ENCODE peak calls at places on chromosomes 4 and X, in five cellular contexts. M is tibial nerve, D is WERI-Rb-1, P is GM23338, U is BJ. H is an unnamed sample.

GRCh38 chrX:150269613-150270254 is 93.4 kb upstream of the MAMLD1 start:
- DNase-seq in M (no peak), D (no peak), P (no peak), U (no peak), H (no peak)

GRCh38 chr4:149065753-149066152 is 623.5 kb upstream of the NR3C2 start:
- DNase-seq in M (no peak), D (peak; percentile 43), P (peak; percentile 47), U (no peak), H (no peak)

GRCh38 chrX:134137353-134137752 is 99.6 kb upstream of the CCDC160 start:
- DNase-seq in M (no peak), D (no peak), P (no peak), U (no peak), H (no peak)

GRCh38 chrX:31166416-31166815 is 94.6 kb upstream of the FTHL17 start:
- DNase-seq in M (no peak), D (no peak), P (peak; percentile 6), U (no peak), H (no peak)

GRCh38 chr4:158823461-158823873 is 54.6 kb downstream of the FNIP2 start:
- DNase-seq in M (no peak), D (no peak), P (no peak), U (no peak), H (no peak)

GRCh38 chr4:2837904-2838496 is 5.6 kb upstream of the ADD1 start:
- DNase-seq in M (peak; percentile 32), D (no peak), P (no peak), U (no peak), H (no peak)

GRCh38 chr4:69568787-69569186 is 70.7 kb downstream of the UGT2A2 start:
- DNase-seq in M (no peak), D (no peak), P (no peak), U (no peak), H (no peak)

GRCh38 chr4:122378711-122379110 is at the start of gene ADAD1:
- DNase-seq in M (no peak), D (no peak), P (no peak), U (no peak), H (no peak)

GRCh38 chrX:103941201-103941975 is 21.0 kb upstream of the TMSB15B start:
- DNase-seq in M (no peak), D (no peak), P (peak; percentile 48), U (no peak), H (no peak)

GRCh38 chr4:175705407-175705806 is 106.7 kb downstream of the GPM6A start:
- DNase-seq in M (no peak), D (no peak), P (peak; percentile 65), U (no peak), H (no peak)

GRCh38 chrX:39619182-39620009 is 478.4 kb downstream of the BCOR start:
- DNase-seq in M (no peak), D (no peak), P (no peak), U (no peak), H (peak; percentile 39)

GRCh38 chr4:76306882-76307669 is 543 bp downstream of the STBD1 start:
- DNase-seq in M (peak; percentile 12), D (peak; percentile 68), P (peak; percentile 87), U (no peak), H (peak; percentile 68)

GRCh38 chr4:119130365-119131065 is 5.1 kb upstream of the MYOZ2 start:
- DNase-seq in M (no peak), D (no peak), P (no peak), U (no peak), H (no peak)

GRCh38 chrX:80216086-80216485 is 201.5 kb downstream of the TBX22 start:
- DNase-seq in M (no peak), D (no peak), P (no peak), U (no peak), H (no peak)

GRCh38 chr4:2044119-2044485 is 15.0 kb upstream of the NAT8L start:
- DNase-seq in M (no peak), D (no peak), P (no peak), U (no peak), H (no peak)

GRCh38 chr4:53937918-53938317 is 126.5 kb downstream of the CHIC2 start:
- DNase-seq in M (no peak), D (no peak), P (no peak), U (no peak), H (no peak)

GRCh38 chrX:148501121-148502066 is 977 bp downstream of the AFF2 start:
- DNase-seq in M (no peak), D (peak; percentile 22), P (peak; percentile 72), U (no peak), H (no peak)

GRCh38 chr4:74623041-74623440 is 171.3 kb downstream of the BTC start:
- DNase-seq in M (no peak), D (peak; percentile 29), P (peak; percentile 69), U (no peak), H (no peak)

GRCh38 chr4:88457307-88458090 is 580 bp downstream of the HERC5 start:
- DNase-seq in M (peak; percentile 11), D (peak; percentile 42), P (peak; percentile 77), U (no peak), H (peak; percentile 41)

GRCh38 chr4:80184791-80185756 is 12.2 kb upstream of the PRDM8 start:
- DNase-seq in M (no peak), D (peak; percentile 46), P (peak; percentile 70), U (no peak), H (no peak)

GRCh38 chr4:153634737-153635353 is 49.2 kb upstream of the TLR2 start:
- DNase-seq in M (no peak), D (no peak), P (peak; percentile 69), U (no peak), H (no peak)

GRCh38 chr4:6470502-6471302 is 1.7 kb downstream of the PPP2R2C start:
- DNase-seq in M (peak; percentile 7), D (no peak), P (peak; percentile 54), U (no peak), H (no peak)

GRCh38 chr4:122997463-122998101 is 75.2 kb upstream of the NUDT6 start:
- DNase-seq in M (no peak), D (no peak), P (no peak), U (no peak), H (no peak)

GRCh38 chr4:6961496-6962210 is 52.0 kb downstream of the TBC1D14 start:
- DNase-seq in M (no peak), D (no peak), P (no peak), U (no peak), H (no peak)

GRCh38 chr4:77994194-77994721 is 62.9 kb upstream of the FRAS1 start:
- DNase-seq in M (peak; percentile 6), D (peak; percentile 53), P (peak; percentile 96), U (peak; percentile 57), H (no peak)

GRCh38 chr4:127856485-127857447 is 23.9 kb upstream of the PLK4 start:
- DNase-seq in M (no peak), D (no peak), P (peak; percentile 27), U (peak; percentile 74), H (no peak)

GRCh38 chr4:35038079-35038805 is 1206.1 kb downstream of the ARAP2 start:
- DNase-seq in M (no peak), D (no peak), P (no peak), U (no peak), H (no peak)

GRCh38 chr4:105951198-105951597 is 55.9 kb downstream of the NPNT start:
- DNase-seq in M (no peak), D (no peak), P (peak; percentile 41), U (peak; percentile 38), H (no peak)

GRCh38 chr4:73236151-73236550 is 22.4 kb downstream of the ANKRD17 start:
- DNase-seq in M (no peak), D (no peak), P (no peak), U (no peak), H (no peak)

GRCh38 chr4:58543465-58543864 is 1433.3 kb upstream of the IGFBP7 start:
- DNase-seq in M (no peak), D (no peak), P (no peak), U (no peak), H (no peak)

GRCh38 chrX:95885074-95885473 is 799.6 kb upstream of the DIAPH2 start:
- DNase-seq in M (peak; percentile 43), D (no peak), P (no peak), U (no peak), H (no peak)

GRCh38 chr4:113355550-113356371 is 306.3 kb downstream of the ANK2 start:
- DNase-seq in M (no peak), D (no peak), P (no peak), U (no peak), H (no peak)

GRCh38 chr4:75584067-75584466 is 28.2 kb downstream of the ODAPH start:
- DNase-seq in M (no peak), D (no peak), P (no peak), U (no peak), H (peak; percentile 46)

GRCh38 chr4:5114911-5115310 is 63.6 kb downstream of the STK32B start:
- DNase-seq in M (no peak), D (no peak), P (no peak), U (peak; percentile 35), H (no peak)

DNA sequence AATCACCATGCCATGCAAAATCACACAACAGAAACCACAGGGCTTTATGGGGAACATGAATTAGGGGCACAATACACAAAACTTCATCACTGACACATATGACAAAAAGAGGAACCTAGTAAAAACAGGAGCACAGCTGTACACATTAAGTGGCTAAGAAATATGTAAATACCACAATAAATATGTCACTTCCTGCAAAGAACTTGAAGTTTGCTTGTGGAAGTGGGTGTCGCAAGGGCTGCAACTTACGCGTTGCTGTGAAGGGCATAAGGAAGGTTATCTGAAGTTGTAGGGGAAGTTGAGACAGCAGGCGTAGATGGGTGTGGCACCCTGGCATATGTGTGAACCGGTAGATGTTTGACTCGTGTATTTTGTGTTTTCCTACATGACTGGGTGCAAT is 42.4 kb downstream of the CLCN4 start:
- DNase-seq in M (peak; percentile 45), D (no peak), P (no peak), U (no peak), H (peak; percentile 54)
- H3K4me3 ChIP-seq in M (no peak overlapping the region), D (no peak overlapping the region), P (no peak overlapping the region), U (no peak overlapping the region), H (no peak overlapping the region)

DNA sequence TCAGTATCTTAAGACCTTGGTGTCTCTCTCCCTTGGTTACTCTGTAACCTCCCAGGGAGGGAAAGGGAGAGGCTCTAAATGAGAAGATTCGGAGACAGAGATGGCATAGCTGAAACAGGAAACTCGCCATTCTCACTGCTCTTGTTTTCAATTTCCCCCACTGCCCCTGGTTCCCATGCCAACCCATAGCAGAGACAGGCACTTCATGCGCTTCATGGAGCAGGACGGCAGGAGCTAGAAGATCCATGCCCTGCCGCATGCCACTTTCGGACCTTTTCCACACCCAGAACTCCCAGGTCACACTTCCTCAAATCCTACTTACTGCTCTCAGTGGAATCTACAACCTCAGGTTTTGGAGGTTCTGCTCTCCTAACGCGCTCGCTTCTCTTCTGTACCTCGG is 3.1 kb downstream of the ZMYM3 start:
- DNase-seq in M (no peak), D (no peak), P (no peak), U (no peak), H (no peak)
- H3K36me3 ChIP-seq in M (peaks cover 48% of the 10 kb centered on the region), D (peaks cover 14% of the 10 kb centered on the region), P (no peaks in the 10 kb centered on the region), U (peaks cover 14% of the 10 kb centered on the region), H (peaks cover 5% of the 10 kb centered on the region)

GRCh38 chrX:94058728-94059382 is 384.8 kb downstream of the FAM133A start:
- DNase-seq in M (no peak), D (no peak), P (peak; percentile 54), U (no peak), H (no peak)
- TF ChIP-seq CTCF in M (peak; percentile 49), D (peak; percentile 61), P (peak; percentile 62), U (no peak), H (no peak)

DNA sequence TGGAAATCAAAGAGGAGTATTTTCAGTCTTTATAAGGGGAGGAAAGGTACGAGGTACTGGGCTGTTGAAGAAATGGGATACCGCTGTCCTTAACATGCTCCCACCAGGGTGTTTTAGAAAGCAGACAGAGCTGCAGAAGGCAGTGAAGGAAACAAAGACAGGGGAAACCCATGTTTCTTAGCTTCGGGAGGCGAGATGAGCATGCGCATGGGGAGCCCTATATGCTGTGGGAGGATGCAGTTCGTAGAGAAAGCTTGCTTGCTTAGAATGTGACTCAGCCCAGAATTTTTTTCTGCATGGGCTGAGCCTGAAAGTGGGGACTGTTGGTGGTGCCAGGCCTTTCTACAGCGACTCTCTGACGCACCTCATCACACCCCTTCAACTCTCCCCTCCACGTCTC is 28.8 kb upstream of the SCOC start:
- DNase-seq in M (no peak), D (no peak), P (peak; percentile 26), U (no peak), H (no peak)
- H3K4me3 ChIP-seq in M (no peak overlapping the region), D (no peak overlapping the region), P (no peak overlapping the region), U (no peak overlapping the region), H (no peak overlapping the region)

H was measured in lung.